ENCODE peak calls at places on chromosomes 1 and 21, in nine cellular contexts. One of them, this sample, is unnamed.

GRCh38 chr1:43272161-43272560 is 2.4 kb downstream of the TMEM125 start:
- DNase-seq in osteoblast: no peak
- DNase-seq in pancreas: peak; percentile 13
- DNase-seq in CD8-positive, alpha-beta T cell: no peak
- DNase-seq in retinal pigment epithelial cell: no peak
- DNase-seq in GM12865: no peak
- DNase-seq in body of pancreas: no peak
- DNase-seq in GM23338: no peak
- DNase-seq in PC-3: no peak
- DNase-seq in this sample: no peak

GRCh38 chr1:178341218-178341956 is 155.4 kb downstream of the CLEC20A start:
- DNase-seq in osteoblast: peak; percentile 86
- DNase-seq in pancreas: peak; percentile 46
- DNase-seq in CD8-positive, alpha-beta T cell: no peak
- DNase-seq in retinal pigment epithelial cell: peak; percentile 74
- DNase-seq in GM12865: no peak
- DNase-seq in body of pancreas: peak; percentile 67
- DNase-seq in GM23338: peak; percentile 98
- DNase-seq in PC-3: peak; percentile 91
- DNase-seq in this sample: peak; percentile 94

GRCh38 chr1:108046021-108046420 is 81.0 kb upstream of the VAV3 start:
- DNase-seq in osteoblast: no peak
- DNase-seq in pancreas: no peak
- DNase-seq in CD8-positive, alpha-beta T cell: no peak
- DNase-seq in retinal pigment epithelial cell: no peak
- DNase-seq in GM12865: no peak
- DNase-seq in body of pancreas: no peak
- DNase-seq in GM23338: no peak
- DNase-seq in PC-3: no peak
- DNase-seq in this sample: no peak

GRCh38 chr1:4836574-4836973 is 182.2 kb downstream of the AJAP1 start:
- DNase-seq in osteoblast: no peak
- DNase-seq in pancreas: no peak
- DNase-seq in CD8-positive, alpha-beta T cell: no peak
- DNase-seq in retinal pigment epithelial cell: no peak
- DNase-seq in GM12865: no peak
- DNase-seq in body of pancreas: no peak
- DNase-seq in GM23338: no peak
- DNase-seq in PC-3: no peak
- DNase-seq in this sample: no peak

GRCh38 chr1:197444754-197445153 is 176.7 kb downstream of the CRB1 start:
- DNase-seq in osteoblast: no peak
- DNase-seq in pancreas: no peak
- DNase-seq in CD8-positive, alpha-beta T cell: no peak
- DNase-seq in retinal pigment epithelial cell: no peak
- DNase-seq in GM12865: no peak
- DNase-seq in body of pancreas: no peak
- DNase-seq in GM23338: no peak
- DNase-seq in PC-3: no peak
- DNase-seq in this sample: peak; percentile 12

GRCh38 chr1:21537511-21537931 is 28.3 kb downstream of the ALPL start:
- DNase-seq in osteoblast: no peak
- DNase-seq in pancreas: peak; percentile 62
- DNase-seq in CD8-positive, alpha-beta T cell: no peak
- DNase-seq in retinal pigment epithelial cell: no peak
- DNase-seq in GM12865: no peak
- DNase-seq in body of pancreas: peak; percentile 82
- DNase-seq in GM23338: peak; percentile 51
- DNase-seq in PC-3: no peak
- DNase-seq in this sample: no peak

GRCh38 chr21:26374817-26375216 is 198.3 kb downstream of the CYYR1 start:
- DNase-seq in osteoblast: no peak
- DNase-seq in pancreas: no peak
- DNase-seq in CD8-positive, alpha-beta T cell: no peak
- DNase-seq in retinal pigment epithelial cell: no peak
- DNase-seq in GM12865: no peak
- DNase-seq in body of pancreas: no peak
- DNase-seq in GM23338: no peak
- DNase-seq in PC-3: peak; percentile 15
- DNase-seq in this sample: no peak

GRCh38 chr21:21383126-21383525 is 384.9 kb downstream of the NCAM2 start:
- DNase-seq in osteoblast: no peak
- DNase-seq in pancreas: no peak
- DNase-seq in CD8-positive, alpha-beta T cell: no peak
- DNase-seq in retinal pigment epithelial cell: no peak
- DNase-seq in GM12865: no peak
- DNase-seq in body of pancreas: no peak
- DNase-seq in GM23338: no peak
- DNase-seq in PC-3: no peak
- DNase-seq in this sample: peak; percentile 14

GRCh38 chr1:24416666-24417391 is 1.2 kb downstream of the NIPAL3 start:
- DNase-seq in osteoblast: peak; percentile 94
- DNase-seq in pancreas: no peak
- DNase-seq in CD8-positive, alpha-beta T cell: peak; percentile 64
- DNase-seq in retinal pigment epithelial cell: peak; percentile 68
- DNase-seq in GM12865: peak; percentile 76
- DNase-seq in body of pancreas: no peak
- DNase-seq in GM23338: peak; percentile 35
- DNase-seq in PC-3: peak; percentile 96
- DNase-seq in this sample: peak; percentile 84

GRCh38 chr1:3352952-3353331 is 101.5 kb upstream of the ARHGEF16 start:
- DNase-seq in osteoblast: no peak
- DNase-seq in pancreas: no peak
- DNase-seq in CD8-positive, alpha-beta T cell: no peak
- DNase-seq in retinal pigment epithelial cell: no peak
- DNase-seq in GM12865: no peak
- DNase-seq in body of pancreas: peak; percentile 60
- DNase-seq in GM23338: no peak
- DNase-seq in PC-3: peak; percentile 20
- DNase-seq in this sample: peak; percentile 60

GRCh38 chr1:186849271-186849671 is 20.5 kb downstream of the PLA2G4A start:
- DNase-seq in osteoblast: no peak
- DNase-seq in pancreas: no peak
- DNase-seq in CD8-positive, alpha-beta T cell: no peak
- DNase-seq in retinal pigment epithelial cell: no peak
- DNase-seq in GM12865: peak; percentile 85
- DNase-seq in body of pancreas: no peak
- DNase-seq in GM23338: no peak
- DNase-seq in PC-3: no peak
- DNase-seq in this sample: no peak

GRCh38 chr21:20306836-20307235 is 691.4 kb upstream of the NCAM2 start:
- DNase-seq in osteoblast: no peak
- DNase-seq in pancreas: no peak
- DNase-seq in CD8-positive, alpha-beta T cell: no peak
- DNase-seq in retinal pigment epithelial cell: no peak
- DNase-seq in GM12865: no peak
- DNase-seq in body of pancreas: no peak
- DNase-seq in GM23338: no peak
- DNase-seq in PC-3: no peak
- DNase-seq in this sample: no peak

GRCh38 chr21:42317826-42318746 is 2.9 kb upstream of the TFF3 start:
- DNase-seq in osteoblast: no peak
- DNase-seq in pancreas: no peak
- DNase-seq in CD8-positive, alpha-beta T cell: no peak
- DNase-seq in retinal pigment epithelial cell: no peak
- DNase-seq in GM12865: no peak
- DNase-seq in body of pancreas: no peak
- DNase-seq in GM23338: no peak
- DNase-seq in PC-3: no peak
- DNase-seq in this sample: no peak

GRCh38 chr1:36034692-36035091 is 49.2 kb upstream of the TEKT2 start:
- DNase-seq in osteoblast: peak; percentile 48
- DNase-seq in pancreas: no peak
- DNase-seq in CD8-positive, alpha-beta T cell: no peak
- DNase-seq in retinal pigment epithelial cell: peak; percentile 26
- DNase-seq in GM12865: no peak
- DNase-seq in body of pancreas: no peak
- DNase-seq in GM23338: no peak
- DNase-seq in PC-3: peak; percentile 88
- DNase-seq in this sample: peak; percentile 19

DNA sequence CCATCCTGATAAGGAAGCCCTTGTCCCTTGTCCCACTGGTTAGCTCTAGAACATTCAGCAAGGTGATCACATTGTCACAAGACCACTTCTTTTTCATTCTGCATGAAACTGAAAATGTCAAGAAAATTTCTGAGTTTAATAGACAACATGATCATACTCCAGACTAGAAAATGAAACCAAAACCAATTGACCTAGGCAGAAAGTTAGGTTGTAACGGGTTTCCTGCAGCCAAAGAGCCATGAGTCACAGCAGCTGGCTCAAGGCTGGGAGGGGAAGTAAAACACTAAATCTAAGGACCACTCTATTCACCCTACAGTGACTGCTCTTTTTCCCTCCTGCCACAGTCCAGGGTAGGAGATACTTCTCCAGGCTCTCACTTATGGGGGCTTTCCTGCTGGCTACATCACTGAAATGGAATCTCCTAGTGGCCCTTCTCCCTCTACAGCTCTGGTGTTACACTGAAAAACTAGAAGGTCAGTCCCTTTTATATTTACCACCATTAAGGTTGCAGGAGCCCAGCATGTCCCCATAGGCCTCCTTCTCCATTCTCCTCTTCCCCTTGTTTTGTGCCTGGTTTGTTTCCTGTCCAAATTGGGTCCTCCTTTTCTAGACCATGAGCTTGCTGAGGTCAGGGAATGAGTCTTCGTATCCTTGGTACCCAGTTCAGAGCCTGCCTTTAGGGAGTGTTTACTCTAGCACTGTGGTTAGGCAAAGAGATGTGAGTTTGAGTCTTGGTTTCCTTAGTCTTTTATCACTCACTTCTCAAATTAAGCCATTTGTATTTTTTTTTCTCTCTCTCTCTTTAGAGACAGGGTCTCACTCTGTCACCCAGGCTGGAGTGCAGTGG is 236.5 kb upstream of the JUN start:
- DNase-seq in osteoblast: peak; percentile 83
- DNase-seq in pancreas: peak; percentile 63
- DNase-seq in CD8-positive, alpha-beta T cell: peak; percentile 70
- DNase-seq in retinal pigment epithelial cell: no peak
- DNase-seq in GM12865: peak; percentile 91
- DNase-seq in body of pancreas: peak; percentile 60
- DNase-seq in GM23338: no peak
- DNase-seq in PC-3: peak; percentile 58
- DNase-seq in this sample: peak; percentile 80
- H3K4me3 ChIP-seq in osteoblast: peak overlapping the region; percentile 60
- H3K4me3 ChIP-seq in pancreas: peak overlapping the region; percentile 22
- H3K4me3 ChIP-seq in CD8-positive, alpha-beta T cell: peak overlapping the region; percentile 22
- H3K4me3 ChIP-seq in retinal pigment epithelial cell: no peak overlapping the region
- H3K4me3 ChIP-seq in GM12865: peak overlapping the region; percentile 44
- H3K4me3 ChIP-seq in body of pancreas: no peak overlapping the region
- H3K4me3 ChIP-seq in GM23338: no peak overlapping the region
- H3K4me3 ChIP-seq in PC-3: no peak overlapping the region
- H3K4me3 ChIP-seq in this sample: peak overlapping the region; percentile 46

DNA sequence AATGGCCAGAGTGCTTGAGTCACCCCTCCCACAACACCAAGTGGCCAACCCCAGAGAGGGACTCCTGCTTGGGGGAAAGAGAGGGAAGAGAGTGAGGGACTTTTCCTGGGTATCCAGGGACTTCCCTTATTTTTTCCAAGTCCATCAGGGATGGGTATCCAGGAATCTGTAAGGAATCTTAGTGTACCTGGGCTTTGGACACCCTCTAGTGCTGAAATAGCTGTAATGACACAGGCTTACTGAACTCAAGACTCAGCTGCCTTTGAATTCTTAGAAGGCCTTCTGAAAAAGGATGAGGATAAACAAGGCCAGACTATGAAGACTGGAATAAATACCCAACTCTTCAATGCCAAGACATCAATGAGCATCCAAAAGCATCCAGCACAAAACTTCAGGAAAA is 12.0 kb downstream of the TSHB start:
- DNase-seq in osteoblast: no peak
- DNase-seq in pancreas: no peak
- DNase-seq in CD8-positive, alpha-beta T cell: no peak
- DNase-seq in retinal pigment epithelial cell: no peak
- DNase-seq in GM12865: no peak
- DNase-seq in body of pancreas: no peak
- DNase-seq in GM23338: peak; percentile 72
- DNase-seq in PC-3: peak; percentile 63
- DNase-seq in this sample: peak; percentile 13
- TF ChIP-seq CTCF in osteoblast: peak; percentile 45
- TF ChIP-seq CTCF in pancreas: no peak
- TF ChIP-seq CTCF in CD8-positive, alpha-beta T cell: no peak
- TF ChIP-seq CTCF in retinal pigment epithelial cell: peak; percentile 64
- TF ChIP-seq CTCF in GM12865: no peak
- TF ChIP-seq CTCF in body of pancreas: peak; percentile 35
- TF ChIP-seq CTCF in GM23338: peak; percentile 73
- TF ChIP-seq CTCF in PC-3: peak; percentile 74
- TF ChIP-seq CTCF in this sample: no peak

DNA sequence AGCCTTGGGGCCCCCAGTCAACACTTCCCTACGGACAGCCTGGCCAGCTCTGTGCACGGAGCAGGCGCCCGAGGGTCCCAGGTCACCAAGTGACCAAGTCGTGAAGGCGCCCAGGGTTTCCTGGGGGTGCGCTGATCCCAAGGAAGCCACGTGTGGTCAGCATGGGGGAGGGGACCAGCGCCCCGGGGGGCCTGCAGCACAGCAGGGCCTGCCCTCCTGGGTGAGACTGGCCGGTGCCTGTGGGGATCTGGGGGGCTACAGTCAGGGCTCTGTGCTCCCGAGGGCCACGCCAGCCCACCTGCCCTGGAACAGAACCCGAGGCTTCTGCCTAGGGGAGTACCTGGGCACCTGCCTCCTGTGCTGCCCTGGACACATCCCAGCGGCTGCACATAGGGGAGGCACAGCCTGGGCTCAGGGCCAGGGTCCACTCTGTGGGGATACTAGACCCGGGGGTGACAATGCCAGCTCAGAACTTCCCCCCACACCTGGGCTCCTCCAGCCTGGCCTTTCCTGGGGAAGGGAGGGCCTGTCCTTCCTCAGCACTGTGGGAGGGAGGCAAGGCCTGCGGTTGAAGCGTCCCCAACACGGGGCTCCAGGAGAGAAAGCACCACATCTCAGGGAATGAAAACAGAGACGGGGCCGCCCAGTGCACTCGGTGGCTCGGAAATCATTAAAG is 6.2 kb upstream of the POFUT2 start:
- DNase-seq in osteoblast: peak; percentile 93
- DNase-seq in pancreas: no peak
- DNase-seq in CD8-positive, alpha-beta T cell: peak; percentile 45
- DNase-seq in retinal pigment epithelial cell: no peak
- DNase-seq in GM12865: no peak
- DNase-seq in body of pancreas: no peak
- DNase-seq in GM23338: no peak
- DNase-seq in PC-3: no peak
- DNase-seq in this sample: no peak
- H3K4me3 ChIP-seq in osteoblast: peak overlapping the region; percentile 60
- H3K4me3 ChIP-seq in pancreas: no peak overlapping the region
- H3K4me3 ChIP-seq in CD8-positive, alpha-beta T cell: no peak overlapping the region
- H3K4me3 ChIP-seq in retinal pigment epithelial cell: no peak overlapping the region
- H3K4me3 ChIP-seq in GM12865: no peak overlapping the region
- H3K4me3 ChIP-seq in body of pancreas: no peak overlapping the region
- H3K4me3 ChIP-seq in GM23338: no peak overlapping the region
- H3K4me3 ChIP-seq in PC-3: no peak overlapping the region
- H3K4me3 ChIP-seq in this sample: no peak overlapping the region

GRCh38 chr21:35265170-35265877 is 216.2 kb upstream of the RUNX1 start:
- DNase-seq in osteoblast: no peak
- DNase-seq in pancreas: no peak
- DNase-seq in CD8-positive, alpha-beta T cell: no peak
- DNase-seq in retinal pigment epithelial cell: peak; percentile 66
- DNase-seq in GM12865: no peak
- DNase-seq in body of pancreas: no peak
- DNase-seq in GM23338: no peak
- DNase-seq in PC-3: peak; percentile 94
- DNase-seq in this sample: peak; percentile 55
- TF ChIP-seq CTCF in osteoblast: no peak
- TF ChIP-seq CTCF in pancreas: no peak
- TF ChIP-seq CTCF in CD8-positive, alpha-beta T cell: no peak
- TF ChIP-seq CTCF in retinal pigment epithelial cell: no peak
- TF ChIP-seq CTCF in GM12865: no peak
- TF ChIP-seq CTCF in body of pancreas: no peak
- TF ChIP-seq CTCF in GM23338: no peak
- TF ChIP-seq CTCF in PC-3: no peak
- TF ChIP-seq CTCF in this sample: no peak

GRCh38 chr1:84192681-84193080 is 48.6 kb downstream of the PRKACB start:
- DNase-seq in osteoblast: no peak
- DNase-seq in pancreas: no peak
- DNase-seq in CD8-positive, alpha-beta T cell: no peak
- DNase-seq in retinal pigment epithelial cell: no peak
- DNase-seq in GM12865: no peak
- DNase-seq in body of pancreas: no peak
- DNase-seq in GM23338: no peak
- DNase-seq in PC-3: no peak
- DNase-seq in this sample: no peak
- H3K4me3 ChIP-seq in osteoblast: no peak overlapping the region
- H3K4me3 ChIP-seq in pancreas: no peak overlapping the region
- H3K4me3 ChIP-seq in CD8-positive, alpha-beta T cell: no peak overlapping the region
- H3K4me3 ChIP-seq in retinal pigment epithelial cell: no peak overlapping the region
- H3K4me3 ChIP-seq in GM12865: no peak overlapping the region
- H3K4me3 ChIP-seq in body of pancreas: no peak overlapping the region
- H3K4me3 ChIP-seq in GM23338: no peak overlapping the region
- H3K4me3 ChIP-seq in PC-3: no peak overlapping the region
- H3K4me3 ChIP-seq in this sample: no peak overlapping the region

This sample was measured in fibroblast of the aortic adventitia.